ENCODE peak calls at places on chromosomes 3 and 15, in five cellular contexts. A, Z, B, J and C are unnamed samples.

GRCh38 chr3:172355836-172356235 is 92.4 kb downstream of the GHSR start:
- DNase-seq in B (peak), Z (no peak), A (peak), J (peak), C (peak)

GRCh38 chr3:144394052-144394451 is 422.4 kb downstream of the DIPK2A start:
- DNase-seq in B (peak), Z (no peak), A (peak), J (no peak), C (no peak)

GRCh38 chr3:57128863-57129602 is 36.1 kb downstream of the IL17RD start:
- DNase-seq in A (no peak), B (no peak), J (no peak), Z (no peak), C (no peak)

GRCh38 chr3:97958396-97958795 is 13.8 kb downstream of the RIOX2 start:
- DNase-seq in J (no peak), Z (no peak), A (no peak), B (peak), C (peak)

GRCh38 chr3:100602506-100603444 is 6.6 kb upstream of the ADGRG7 start:
- DNase-seq in Z (no peak), A (peak), B (peak), J (peak), C (peak)

GRCh38 chr15:63348392-63348791 is 33.3 kb downstream of the CA12 start:
- DNase-seq in B (peak), Z (peak), A (peak), J (peak), C (peak)

GRCh38 chr15:100704281-100705055 is 102.1 kb downstream of the ASB7 start:
- DNase-seq in J (peak), B (peak), Z (no peak), A (peak), C (no peak)

GRCh38 chr3:38018296-38019266 is 10.9 kb downstream of the PLCD1 start:
- DNase-seq in B (no peak), A (no peak), J (no peak), Z (no peak), C (no peak)

GRCh38 chr3:50194128-50194902 is 2.9 kb downstream of the GNAT1 start:
- DNase-seq in B (peak), Z (peak), A (peak), J (peak), C (peak)

GRCh38 chr15:75811616-75812015 is 31.6 kb upstream of the UBE2Q2 start:
- DNase-seq in Z (no peak), A (no peak), B (no peak), J (no peak), C (no peak)

GRCh38 chr3:23668430-23668904 is 137.3 kb upstream of the UBE2E1 start:
- DNase-seq in J (peak), A (peak), Z (no peak), B (peak), C (peak)

GRCh38 chr15:75058127-75058905 is 34.9 kb downstream of the PPCDC start:
- DNase-seq in Z (no peak), B (no peak), A (peak), J (no peak), C (peak)

GRCh38 chr3:177137774-177138705 is 59.2 kb downstream of the TBL1XR1 start:
- DNase-seq in J (no peak), A (no peak), Z (no peak), B (no peak), C (no peak)

GRCh38 chr15:75152382-75153079 is 49.2 kb upstream of the C15orf39 start:
- DNase-seq in Z (no peak), J (no peak), A (no peak), B (no peak), C (no peak)

GRCh38 chr15:68789921-68790575 is 30.6 kb downstream of the ANP32A start:
- DNase-seq in A (no peak), B (no peak), J (peak), Z (peak), C (peak)

GRCh38 chr15:46408312-46408711 is 773.5 kb downstream of the SQOR start:
- DNase-seq in B (no peak), J (no peak), A (no peak), Z (no peak), C (no peak)

GRCh38 chr3:9902372-9903237 is at the start of gene IL17RE:
- DNase-seq in A (peak), J (no peak), B (no peak), Z (no peak), C (no peak)

DNA sequence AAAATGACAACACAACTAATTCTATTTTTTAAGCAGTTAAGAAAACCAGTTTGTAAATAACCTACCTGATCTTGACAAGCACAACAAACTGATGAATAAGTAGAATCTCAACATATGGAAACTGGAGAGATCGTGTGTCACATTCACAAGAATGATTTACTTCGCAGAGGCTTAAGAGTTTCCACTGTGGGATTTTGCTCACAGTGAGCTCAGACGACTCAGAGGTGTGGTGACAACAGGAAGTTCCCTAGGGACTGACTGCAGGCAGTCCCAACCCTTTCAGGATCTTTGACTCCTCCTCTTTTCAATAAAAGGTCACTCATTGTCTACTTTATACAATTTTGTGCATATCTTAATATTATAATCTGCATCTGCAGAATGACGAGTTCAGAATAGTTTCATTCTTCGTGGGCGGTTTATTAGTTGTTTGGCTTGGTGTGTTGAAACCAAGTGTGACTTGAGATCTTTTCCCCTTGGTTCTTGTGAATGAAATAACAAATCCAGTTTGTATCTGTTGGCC is at the start of gene LIPH:
- DNase-seq in B (peak), A (peak), J (peak), Z (no peak), C (peak)
- H3K4me3 ChIP-seq in B (no peak), A (no peak), J (peak), Z (no peak), C (no peak)

GRCh38 chr15:51731549-51732267 is 5.7 kb downstream of the LYSMD2 start:
- DNase-seq in A (peak), B (peak), J (peak), Z (no peak), C (peak)
- TF ChIP-seq CTCF in A (no peak), B (no peak), J (no peak), Z (no peak), C (no peak)

GRCh38 chr3:74693696-74694393 is 79.4 kb upstream of the CNTN3 start:
- DNase-seq in B (no peak), J (no peak), Z (no peak), A (no peak), C (no peak)
- H3K4me3 ChIP-seq in B (no peak), J (no peak), Z (no peak), A (no peak), C (no peak)

DNA sequence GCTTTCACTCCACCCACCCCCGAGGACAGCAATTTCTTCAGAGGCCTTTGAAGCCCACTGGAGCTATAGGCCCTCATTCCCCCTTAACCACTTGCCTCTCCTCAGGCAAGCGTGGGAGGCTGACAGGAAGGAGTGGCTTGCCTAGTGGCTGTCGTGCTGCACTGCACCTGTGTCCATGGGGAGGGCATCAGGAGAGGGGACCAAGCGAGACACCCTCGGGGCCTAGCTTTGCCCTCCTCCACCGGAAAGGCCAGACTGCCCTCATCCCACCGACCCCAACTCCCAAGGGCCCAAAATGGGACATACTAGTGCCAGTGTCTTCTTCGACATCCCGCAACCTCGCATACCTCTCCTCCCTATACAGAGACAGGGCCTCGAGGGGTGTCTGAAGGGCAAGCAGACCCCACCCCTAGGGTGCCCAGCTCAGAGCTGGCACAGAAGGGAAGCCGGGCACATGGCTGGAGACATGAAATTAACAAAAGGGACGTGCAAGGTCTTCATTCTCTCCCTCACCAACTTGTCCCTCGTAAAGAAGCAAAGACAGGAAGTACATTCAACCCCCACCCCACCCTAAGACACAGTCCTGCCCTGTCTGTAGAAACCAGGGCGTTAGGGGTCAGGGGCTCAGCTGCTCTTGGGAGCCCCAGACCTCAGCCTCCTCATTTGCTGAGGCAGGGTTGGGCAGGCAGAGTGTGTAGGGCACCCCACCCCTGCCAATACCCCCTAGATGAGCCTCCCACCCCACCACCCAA is 24.3 kb downstream of the VIPR1 start:
- DNase-seq in B (no peak), J (no peak), Z (no peak), A (no peak), C (no peak)
- TF ChIP-seq CTCF in B (no peak), J (no peak), Z (no peak), A (peak), C (no peak)

GRCh38 chr3:126083511-126083912 is 412 bp downstream of the SLC41A3 start:
- DNase-seq in J (no peak), B (peak), Z (peak), A (peak), C (peak)
- H3K4me3 ChIP-seq in J (peak), B (peak), Z (peak), A (peak), C (peak)

GRCh38 chr3:43796041-43796596 is 105.4 kb downstream of the ABHD5 start:
- DNase-seq in B (peak), Z (no peak), A (peak), J (no peak), C (no peak)
- TF ChIP-seq CTCF in B (no peak), Z (no peak), A (no peak), J (no peak), C (no peak)